ENCODE peak calls at places on chromosomes 16 and 17, in five cellular contexts. K is heart left ventricle, D is fibroblast of lung, X is colonic mucosa, Z is mesendoderm. U is an unnamed sample.

GRCh38 chr17:32971171-32971570 is 20.5 kb upstream of the SPACA3 start:
- DNase-seq in K (no peak), D (no peak), X (no peak), Z (no peak), U (peak; percentile 16)

GRCh38 chr17:75289832-75290337 is 652 bp upstream of the SLC25A19 start:
- DNase-seq in K (peak; percentile 46), D (peak; percentile 82), X (peak; percentile 64), Z (no peak), U (peak; percentile 68)

GRCh38 chr17:16448490-16448889 is 33.1 kb downstream of the TRPV2 start:
- DNase-seq in K (no peak), D (no peak), X (no peak), Z (no peak), U (no peak)

GRCh38 chr16:1458977-1459341 is 14.6 kb upstream of the CCDC154 start:
- DNase-seq in K (no peak), D (no peak), X (no peak), Z (no peak), U (no peak)

GRCh38 chr17:36938566-36939058 is 1.3 kb downstream of the LHX1 start:
- DNase-seq in K (no peak), D (no peak), X (no peak), Z (no peak), U (no peak)

GRCh38 chr16:87549627-87550509 is 52.4 kb upstream of the JPH3 start:
- DNase-seq in K (no peak), D (no peak), X (no peak), Z (no peak), U (no peak)

GRCh38 chr16:4612474-4612931 is 2.2 kb downstream of the UBALD1 start:
- DNase-seq in K (no peak), D (no peak), X (no peak), Z (peak; percentile 64), U (no peak)

GRCh38 chr17:40485851-40486512 is 15.4 kb downstream of the TNS4 start:
- DNase-seq in K (no peak), D (peak; percentile 99), X (no peak), Z (peak; percentile 80), U (peak; percentile 99)

GRCh38 chr17:39252788-39253460 is 27.2 kb upstream of the STAC2 start:
- DNase-seq in K (no peak), D (no peak), X (no peak), Z (peak; percentile 75), U (no peak)

GRCh38 chr16:90077757-90078593 is 844 bp upstream of the PRDM7 start:
- DNase-seq in K (no peak), D (peak; percentile 42), X (peak; percentile 41), Z (peak; percentile 12), U (peak; percentile 44)

GRCh38 chr17:1153795-1154546 is 25.8 kb downstream of the ABR start:
- DNase-seq in K (no peak), D (peak; percentile 84), X (peak; percentile 36), Z (peak; percentile 85), U (peak; percentile 71)

GRCh38 chr16:55323637-55324490 is at the start of gene IRX6:
- DNase-seq in K (peak; percentile 65), D (no peak), X (no peak), Z (peak; percentile 94), U (no peak)
- H3K4me3 ChIP-seq in K (peak within 1 kb of the TSS; percentile 58), D (no peak within 1 kb of the TSS), X (no peak within 1 kb of the TSS), Z (peak within 1 kb of the TSS; percentile 48), U (no peak within 1 kb of the TSS)

GRCh38 chr16:31486036-31486435 is 3.1 kb downstream of the SLC5A2 start:
- DNase-seq in K (no peak), D (no peak), X (no peak), Z (no peak), U (no peak)

GRCh38 chr16:31487076-31487719 is 4.3 kb downstream of the SLC5A2 start:
- DNase-seq in K (no peak), D (no peak), X (no peak), Z (no peak), U (no peak)

GRCh38 chr16:31487720-31488629 is 5.1 kb downstream of the SLC5A2 start:
- DNase-seq in K (no peak), D (peak; percentile 25), X (peak; percentile 80), Z (peak; percentile 53), U (no peak)

GRCh38 chr16:31489616-31490584 is 7.0 kb downstream of the SLC5A2 start:
- DNase-seq in K (no peak), D (no peak), X (no peak), Z (no peak), U (no peak)

GRCh38 chr16:31488630-31489564 is 6.0 kb downstream of the SLC5A2 start:
- DNase-seq in K (no peak), D (no peak), X (no peak), Z (no peak), U (no peak)
- H3K4me3 ChIP-seq in K (peak overlapping the region; percentile 65), D (no peak overlapping the region), X (peak overlapping the region; percentile 52), Z (no peak overlapping the region), U (no peak overlapping the region)

GRCh38 chr17:2180768-2181167 is 122.8 kb downstream of the SMG6 start:
- DNase-seq in K (no peak), D (no peak), X (no peak), Z (no peak), U (no peak)

GRCh38 chr17:2178798-2179505 is 124.0 kb downstream of the HIC1 start:
- DNase-seq in K (peak; percentile 59), D (no peak), X (no peak), Z (no peak), U (no peak)

GRCh38 chr17:2177235-2177811 is 122.4 kb downstream of the HIC1 start:
- DNase-seq in K (no peak), D (peak; percentile 63), X (no peak), Z (no peak), U (peak; percentile 73)

GRCh38 chr17:2181206-2181983 is 122.2 kb downstream of the SMG6 start:
- DNase-seq in K (peak; percentile 82), D (peak; percentile 95), X (peak; percentile 53), Z (peak; percentile 75), U (peak; percentile 96)

GRCh38 chr17:2179615-2180295 is 123.8 kb downstream of the SMG6 start:
- DNase-seq in K (peak; percentile 94), D (peak; percentile 100), X (peak; percentile 78), Z (no peak), U (peak; percentile 98)
- H3K4me3 ChIP-seq in K (no peak overlapping the region), D (no peak overlapping the region), X (no peak overlapping the region), Z (no peak overlapping the region), U (no peak overlapping the region)

GRCh38 chr17:28549274-28550132 is 2.9 kb downstream of the UNC119 start:
- DNase-seq in K (no peak), D (no peak), X (no peak), Z (no peak), U (no peak)
- H3K4me3 ChIP-seq in K (no peak overlapping the region), D (no peak overlapping the region), X (no peak overlapping the region), Z (no peak overlapping the region), U (no peak overlapping the region)

GRCh38 chr17:56678249-56679144 is 85.0 kb downstream of the NOG start:
- DNase-seq in K (no peak), D (no peak), X (no peak), Z (peak; percentile 61), U (no peak)
- H3K4me3 ChIP-seq in K (peak overlapping the region; percentile 39), D (peak overlapping the region; percentile 28), X (no peak overlapping the region), Z (peak overlapping the region; percentile 27), U (peak overlapping the region; percentile 23)

DNA sequence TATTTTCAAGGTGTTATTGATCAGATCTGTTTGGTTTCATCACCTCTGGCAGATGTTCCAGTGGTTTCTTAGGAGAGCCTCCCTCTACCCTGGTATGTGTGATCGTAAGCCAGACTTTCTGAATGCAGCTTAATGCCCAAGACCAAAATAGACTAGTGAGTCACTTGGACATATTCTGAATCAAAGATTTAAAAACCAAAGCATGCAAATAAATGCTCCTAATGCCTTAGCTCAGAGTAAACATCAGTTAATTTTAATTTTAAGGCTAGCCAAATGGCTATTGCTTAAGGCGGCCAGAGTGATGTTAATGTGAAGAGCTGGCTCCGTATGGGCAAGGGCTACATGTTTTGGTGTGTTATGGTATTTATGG is 59.3 kb downstream of the MAP2K6 start:
- DNase-seq in K (no peak), D (peak; percentile 69), X (no peak), Z (no peak), U (peak; percentile 58)
- H3K4me3 ChIP-seq in K (no peak overlapping the region), D (no peak overlapping the region), X (no peak overlapping the region), Z (no peak overlapping the region), U (no peak overlapping the region)

DNA sequence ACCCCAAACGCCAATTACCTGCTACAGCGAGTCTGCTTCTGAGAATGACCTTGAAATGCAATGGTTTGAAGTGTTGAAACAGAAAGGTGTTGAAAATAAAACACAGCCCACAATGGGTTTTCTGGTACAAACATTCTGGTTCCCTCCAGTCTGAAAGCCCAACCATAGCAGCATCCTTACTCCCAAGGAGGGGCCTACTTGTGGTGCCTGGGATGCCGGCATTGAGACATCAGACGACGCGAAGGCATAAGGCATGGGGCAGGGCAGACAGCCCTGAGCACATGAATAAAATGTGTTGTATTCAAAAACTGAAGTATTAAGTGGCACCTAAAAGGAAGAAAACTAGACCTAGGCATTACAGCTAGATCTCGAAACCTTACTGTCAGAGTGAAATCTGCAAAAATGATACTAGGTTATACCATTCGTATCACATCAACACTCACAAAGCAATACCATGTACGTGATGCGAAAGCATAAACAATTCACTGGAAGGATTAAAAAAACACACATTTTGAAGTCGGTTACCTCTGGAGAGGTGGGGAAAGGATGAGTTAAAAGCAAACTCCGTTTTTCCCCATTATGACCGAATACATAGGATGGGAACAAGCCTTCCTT is 750 bp downstream of the NUDT21 start:
- DNase-seq in K (no peak), D (peak; percentile 12), X (no peak), Z (peak; percentile 45), U (no peak)
- H3K4me3 ChIP-seq in K (peak overlapping the region; percentile 93), D (peak overlapping the region; percentile 94), X (peak overlapping the region; percentile 76), Z (peak overlapping the region; percentile 57), U (peak overlapping the region; percentile 97)

DNA sequence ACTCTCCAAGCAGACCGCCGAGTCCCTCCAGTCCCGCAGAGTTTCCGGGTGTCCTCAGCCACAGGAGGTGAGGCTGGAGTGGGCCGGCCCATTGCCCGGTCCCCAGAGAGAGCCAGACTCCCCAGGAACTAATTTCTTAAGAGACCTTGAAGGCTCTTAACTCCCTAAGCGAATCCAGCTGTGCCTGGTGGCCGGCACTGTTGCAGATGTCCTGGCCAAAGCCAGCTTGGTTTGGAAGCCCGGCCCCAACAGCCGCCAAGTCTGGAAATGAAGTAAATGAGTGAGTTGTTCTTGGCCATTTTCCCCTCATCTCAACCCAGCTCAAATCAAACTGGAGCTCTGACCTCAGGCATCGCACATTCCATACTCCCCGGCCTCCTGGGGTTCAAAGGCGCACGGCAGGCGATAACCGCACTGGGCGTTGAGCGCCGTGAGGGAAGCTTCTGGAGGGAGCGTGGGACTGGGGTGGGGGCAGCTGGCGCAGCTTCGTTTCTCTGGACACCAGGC is 42.0 kb downstream of the CMIP start:
- DNase-seq in K (peak; percentile 42), D (peak; percentile 84), X (peak; percentile 45), Z (no peak), U (peak; percentile 93)
- H3K4me3 ChIP-seq in K (no peak overlapping the region), D (no peak overlapping the region), X (no peak overlapping the region), Z (no peak overlapping the region), U (no peak overlapping the region)

GRCh38 chr16:3007059-3007956 is 5.4 kb upstream of the CLDN9 start:
- DNase-seq in K (no peak), D (no peak), X (peak; percentile 86), Z (peak; percentile 47), U (no peak)

GRCh38 chr16:3008749-3009088 is 4.0 kb upstream of the CLDN9 start:
- DNase-seq in K (no peak), D (no peak), X (no peak), Z (no peak), U (no peak)

GRCh38 chr16:3009568-3010390 is 2.9 kb upstream of the CLDN9 start:
- DNase-seq in K (no peak), D (no peak), X (no peak), Z (peak; percentile 97), U (no peak)

GRCh38 chr16:3010510-3010909 is 2.2 kb upstream of the CLDN9 start:
- DNase-seq in K (no peak), D (no peak), X (no peak), Z (no peak), U (no peak)

GRCh38 chr16:3007957-3008748 is 4.6 kb upstream of the CLDN9 start:
- DNase-seq in K (no peak), D (no peak), X (no peak), Z (peak; percentile 97), U (no peak)
- H3K4me3 ChIP-seq in K (no peak overlapping the region), D (no peak overlapping the region), X (no peak overlapping the region), Z (no peak overlapping the region), U (no peak overlapping the region)